ENCODE peak calls at places on chromosome 14, in nine cellular contexts. One of them, this sample, is unnamed.
A peak's percentile ranks its signal among the peaks of the same experiment; 100 is the strongest.

GRCh38 chr14:105470812-105471771 is 3.5 kb upstream of the CRIP2 start:
- DNase-seq in WERI-Rb-1: no peak
- DNase-seq in cardiac fibroblast: no peak
- DNase-seq in ELF-1: peak; percentile 61
- DNase-seq in activated T-helper 1 cell treated with anti-CD3 and anti-CD28 coated beads, Interleukin-2, amount 50 U/mL, for 16 hours: no peak
- DNase-seq in lower leg skin: no peak
- DNase-seq in substantia nigra: no peak
- DNase-seq in SK-N-MC: no peak
- DNase-seq in amniotic stem cell: no peak
- DNase-seq in this sample: no peak

GRCh38 chr14:81400202-81400678 is at the start of gene STON2:
- DNase-seq in amniotic stem cell: no peak
- DNase-seq in SK-N-MC: no peak
- DNase-seq in cardiac fibroblast: peak; percentile 70
- DNase-seq in ELF-1: peak; percentile 71
- DNase-seq in lower leg skin: peak; percentile 87
- DNase-seq in substantia nigra: no peak
- DNase-seq in WERI-Rb-1: no peak
- DNase-seq in activated T-helper 1 cell treated with anti-CD3 and anti-CD28 coated beads, Interleukin-2, amount 50 U/mL, for 16 hours: no peak
- DNase-seq in this sample: no peak

GRCh38 chr14:68508581-68508980 is 284.3 kb downstream of the ZFP36L1 start:
- DNase-seq in substantia nigra: no peak
- DNase-seq in SK-N-MC: no peak
- DNase-seq in activated T-helper 1 cell treated with anti-CD3 and anti-CD28 coated beads, Interleukin-2, amount 50 U/mL, for 16 hours: no peak
- DNase-seq in WERI-Rb-1: no peak
- DNase-seq in ELF-1: no peak
- DNase-seq in cardiac fibroblast: no peak
- DNase-seq in amniotic stem cell: no peak
- DNase-seq in lower leg skin: peak; percentile 60
- DNase-seq in this sample: no peak

GRCh38 chr14:52911904-52912303 is 38.9 kb downstream of the FERMT2 start:
- DNase-seq in substantia nigra: no peak
- DNase-seq in activated T-helper 1 cell treated with anti-CD3 and anti-CD28 coated beads, Interleukin-2, amount 50 U/mL, for 16 hours: no peak
- DNase-seq in cardiac fibroblast: no peak
- DNase-seq in WERI-Rb-1: no peak
- DNase-seq in lower leg skin: no peak
- DNase-seq in SK-N-MC: no peak
- DNase-seq in amniotic stem cell: no peak
- DNase-seq in ELF-1: no peak
- DNase-seq in this sample: no peak

GRCh38 chr14:66085224-66085623 is 400.9 kb upstream of the CCDC196 start:
- DNase-seq in cardiac fibroblast: no peak
- DNase-seq in ELF-1: no peak
- DNase-seq in substantia nigra: no peak
- DNase-seq in activated T-helper 1 cell treated with anti-CD3 and anti-CD28 coated beads, Interleukin-2, amount 50 U/mL, for 16 hours: no peak
- DNase-seq in WERI-Rb-1: no peak
- DNase-seq in SK-N-MC: peak; percentile 85
- DNase-seq in amniotic stem cell: no peak
- DNase-seq in lower leg skin: no peak
- DNase-seq in this sample: no peak

GRCh38 chr14:100902295-100902694 is 1.2 kb downstream of the RTL1 start:
- DNase-seq in lower leg skin: no peak
- DNase-seq in activated T-helper 1 cell treated with anti-CD3 and anti-CD28 coated beads, Interleukin-2, amount 50 U/mL, for 16 hours: no peak
- DNase-seq in WERI-Rb-1: no peak
- DNase-seq in substantia nigra: no peak
- DNase-seq in ELF-1: peak; percentile 66
- DNase-seq in SK-N-MC: no peak
- DNase-seq in cardiac fibroblast: no peak
- DNase-seq in amniotic stem cell: no peak
- DNase-seq in this sample: peak; percentile 36

GRCh38 chr14:69268223-69268622 is 8.3 kb downstream of the GALNT16 start:
- DNase-seq in activated T-helper 1 cell treated with anti-CD3 and anti-CD28 coated beads, Interleukin-2, amount 50 U/mL, for 16 hours: no peak
- DNase-seq in amniotic stem cell: no peak
- DNase-seq in SK-N-MC: no peak
- DNase-seq in substantia nigra: no peak
- DNase-seq in lower leg skin: no peak
- DNase-seq in ELF-1: no peak
- DNase-seq in WERI-Rb-1: no peak
- DNase-seq in cardiac fibroblast: peak; percentile 50
- DNase-seq in this sample: no peak

GRCh38 chr14:92684801-92685560 is 63.4 kb downstream of the LGMN start:
- DNase-seq in amniotic stem cell: no peak
- DNase-seq in cardiac fibroblast: no peak
- DNase-seq in SK-N-MC: no peak
- DNase-seq in WERI-Rb-1: no peak
- DNase-seq in ELF-1: peak; percentile 24
- DNase-seq in activated T-helper 1 cell treated with anti-CD3 and anti-CD28 coated beads, Interleukin-2, amount 50 U/mL, for 16 hours: no peak
- DNase-seq in substantia nigra: no peak
- DNase-seq in lower leg skin: no peak
- DNase-seq in this sample: no peak

GRCh38 chr14:81220488-81220766 is 332 bp downstream of the GTF2A1 start:
- DNase-seq in lower leg skin: no peak
- DNase-seq in substantia nigra: no peak
- DNase-seq in activated T-helper 1 cell treated with anti-CD3 and anti-CD28 coated beads, Interleukin-2, amount 50 U/mL, for 16 hours: no peak
- DNase-seq in amniotic stem cell: no peak
- DNase-seq in SK-N-MC: no peak
- DNase-seq in WERI-Rb-1: no peak
- DNase-seq in cardiac fibroblast: no peak
- DNase-seq in ELF-1: no peak
- DNase-seq in this sample: no peak

GRCh38 chr14:37195327-37195726 is 2.4 kb upstream of the MIPOL1 start:
- DNase-seq in SK-N-MC: no peak
- DNase-seq in cardiac fibroblast: peak; percentile 51
- DNase-seq in lower leg skin: no peak
- DNase-seq in activated T-helper 1 cell treated with anti-CD3 and anti-CD28 coated beads, Interleukin-2, amount 50 U/mL, for 16 hours: no peak
- DNase-seq in WERI-Rb-1: no peak
- DNase-seq in amniotic stem cell: no peak
- DNase-seq in substantia nigra: no peak
- DNase-seq in ELF-1: no peak
- DNase-seq in this sample: no peak

GRCh38 chr14:51828017-51828797 is 32.2 kb upstream of the GNG2 start:
- DNase-seq in ELF-1: peak; percentile 37
- DNase-seq in cardiac fibroblast: peak; percentile 56
- DNase-seq in lower leg skin: no peak
- DNase-seq in WERI-Rb-1: no peak
- DNase-seq in substantia nigra: no peak
- DNase-seq in amniotic stem cell: no peak
- DNase-seq in SK-N-MC: no peak
- DNase-seq in activated T-helper 1 cell treated with anti-CD3 and anti-CD28 coated beads, Interleukin-2, amount 50 U/mL, for 16 hours: peak; percentile 32
- DNase-seq in this sample: no peak

GRCh38 chr14:79037593-79037992 is 867.4 kb downstream of the NRXN3 start:
- DNase-seq in cardiac fibroblast: no peak
- DNase-seq in activated T-helper 1 cell treated with anti-CD3 and anti-CD28 coated beads, Interleukin-2, amount 50 U/mL, for 16 hours: no peak
- DNase-seq in substantia nigra: no peak
- DNase-seq in WERI-Rb-1: no peak
- DNase-seq in amniotic stem cell: no peak
- DNase-seq in SK-N-MC: no peak
- DNase-seq in lower leg skin: no peak
- DNase-seq in ELF-1: no peak
- DNase-seq in this sample: no peak

GRCh38 chr14:56299306-56299984 is 181.2 kb downstream of the PELI2 start:
- DNase-seq in lower leg skin: no peak
- DNase-seq in cardiac fibroblast: peak; percentile 34
- DNase-seq in WERI-Rb-1: no peak
- DNase-seq in amniotic stem cell: no peak
- DNase-seq in substantia nigra: no peak
- DNase-seq in SK-N-MC: no peak
- DNase-seq in ELF-1: no peak
- DNase-seq in activated T-helper 1 cell treated with anti-CD3 and anti-CD28 coated beads, Interleukin-2, amount 50 U/mL, for 16 hours: no peak
- DNase-seq in this sample: no peak

GRCh38 chr14:76673261-76673660 is 88.0 kb upstream of the VASH1 start:
- DNase-seq in ELF-1: no peak
- DNase-seq in SK-N-MC: no peak
- DNase-seq in WERI-Rb-1: no peak
- DNase-seq in amniotic stem cell: no peak
- DNase-seq in cardiac fibroblast: no peak
- DNase-seq in substantia nigra: no peak
- DNase-seq in activated T-helper 1 cell treated with anti-CD3 and anti-CD28 coated beads, Interleukin-2, amount 50 U/mL, for 16 hours: no peak
- DNase-seq in lower leg skin: no peak
- DNase-seq in this sample: no peak

GRCh38 chr14:79586401-79586800 is 624.9 kb downstream of the DIO2 start:
- DNase-seq in cardiac fibroblast: no peak
- DNase-seq in WERI-Rb-1: no peak
- DNase-seq in amniotic stem cell: no peak
- DNase-seq in SK-N-MC: no peak
- DNase-seq in lower leg skin: no peak
- DNase-seq in activated T-helper 1 cell treated with anti-CD3 and anti-CD28 coated beads, Interleukin-2, amount 50 U/mL, for 16 hours: no peak
- DNase-seq in substantia nigra: no peak
- DNase-seq in ELF-1: no peak
- DNase-seq in this sample: no peak

GRCh38 chr14:61584258-61584657 is 111.1 kb upstream of the HIF1A start:
- DNase-seq in WERI-Rb-1: no peak
- DNase-seq in ELF-1: no peak
- DNase-seq in substantia nigra: no peak
- DNase-seq in lower leg skin: no peak
- DNase-seq in SK-N-MC: no peak
- DNase-seq in activated T-helper 1 cell treated with anti-CD3 and anti-CD28 coated beads, Interleukin-2, amount 50 U/mL, for 16 hours: no peak
- DNase-seq in amniotic stem cell: peak; percentile 34
- DNase-seq in cardiac fibroblast: peak; percentile 95
- DNase-seq in this sample: no peak

GRCh38 chr14:73743431-73743931 is 29.3 kb upstream of the PNMA1 start:
- DNase-seq in amniotic stem cell: no peak
- DNase-seq in WERI-Rb-1: no peak
- DNase-seq in activated T-helper 1 cell treated with anti-CD3 and anti-CD28 coated beads, Interleukin-2, amount 50 U/mL, for 16 hours: peak; percentile 46
- DNase-seq in SK-N-MC: no peak
- DNase-seq in cardiac fibroblast: peak; percentile 33
- DNase-seq in ELF-1: no peak
- DNase-seq in substantia nigra: no peak
- DNase-seq in lower leg skin: peak; percentile 90
- DNase-seq in this sample: no peak

GRCh38 chr14:92596328-92596943 is 82.9 kb downstream of the RIN3 start:
- DNase-seq in activated T-helper 1 cell treated with anti-CD3 and anti-CD28 coated beads, Interleukin-2, amount 50 U/mL, for 16 hours: no peak
- DNase-seq in SK-N-MC: no peak
- DNase-seq in lower leg skin: peak; percentile 12
- DNase-seq in WERI-Rb-1: peak; percentile 49
- DNase-seq in cardiac fibroblast: no peak
- DNase-seq in ELF-1: no peak
- DNase-seq in substantia nigra: no peak
- DNase-seq in amniotic stem cell: no peak
- DNase-seq in this sample: no peak